ENCODE peak calls at places on chromosomes 11 and 22, in seven cellular contexts. C, P, J, U, N, Q and G are unnamed samples. For H3K27me3 and H3K4me1, the result is how much of the 10 kb centered on the place peaks cover.

GRCh38 chr22:38850941-38851849 is 7.4 kb upstream of the NPTXR start:
- DNase-seq in C (no peak), P (no peak), J (no peak), U (no peak), N (peak), Q (no peak), G (peak)

GRCh38 chr22:37932821-37933578 is 20.4 kb downstream of the C22orf23 start:
- DNase-seq in C (no peak), P (no peak), J (no peak), U (peak), N (no peak), Q (no peak), G (no peak)

GRCh38 chr11:116547571-116547970 is 225.2 kb downstream of the BUD13 start:
- DNase-seq in C (no peak), P (no peak), J (no peak), U (no peak), N (no peak), Q (no peak), G (no peak)

GRCh38 chr22:23035557-23036277 is 34.6 kb upstream of the GNAZ start:
- DNase-seq in C (no peak), P (no peak), J (no peak), U (no peak), N (no peak), Q (no peak), G (no peak)

GRCh38 chr22:41940853-41941765 is 5.8 kb downstream of the CENPM start:
- DNase-seq in C (peak), P (peak), J (peak), U (peak), N (peak), Q (peak), G (peak)

GRCh38 chr11:64438986-64439771 is 80.2 kb downstream of the RPS6KA4 start:
- DNase-seq in C (no peak), P (no peak), J (no peak), U (no peak), N (no peak), Q (no peak), G (no peak)

GRCh38 chr11:35518766-35519165 is 6.7 kb downstream of the PAMR1 start:
- DNase-seq in C (no peak), P (no peak), J (no peak), U (no peak), N (peak), Q (no peak), G (no peak)

GRCh38 chr11:73577496-73577917 is 20.4 kb downstream of the FAM168A start:
- DNase-seq in C (no peak), P (no peak), J (no peak), U (no peak), N (peak), Q (no peak), G (no peak)

GRCh38 chr11:69643646-69644045 is 2.7 kb downstream of the CCND1 start:
- DNase-seq in C (no peak), P (no peak), J (no peak), U (no peak), N (no peak), Q (no peak), G (no peak)
- H3K27me3 ChIP-seq in C (under half), P (under half), J (under half), U (under half), N (under half), Q (under half), G (under half)

DNA sequence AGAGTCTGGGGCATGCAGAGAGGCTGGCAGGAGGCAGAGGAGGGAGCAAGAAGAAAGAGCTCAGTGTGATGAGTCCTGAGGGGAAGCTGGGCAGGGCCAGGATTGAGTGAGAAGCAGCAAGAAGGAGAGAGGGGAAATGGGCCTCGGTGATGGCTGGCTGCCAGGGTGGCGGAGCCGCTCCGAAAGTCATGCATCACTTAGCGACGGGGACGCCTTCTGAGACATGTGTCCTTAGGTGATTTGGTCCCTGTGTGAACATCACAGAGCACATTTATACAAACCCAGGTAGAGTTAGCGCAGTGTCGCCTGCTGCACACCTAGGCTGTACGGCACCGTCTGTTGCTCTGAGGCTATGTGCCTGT is 15.1 kb downstream of the TBC1D22A start:
- DNase-seq in C (no peak), P (peak), J (no peak), U (no peak), N (no peak), Q (peak), G (no peak)
- H3K4me1 ChIP-seq in C (under half), P (half or more), J (half or more), U (under half), N (under half), Q (under half), G (under half)

DNA sequence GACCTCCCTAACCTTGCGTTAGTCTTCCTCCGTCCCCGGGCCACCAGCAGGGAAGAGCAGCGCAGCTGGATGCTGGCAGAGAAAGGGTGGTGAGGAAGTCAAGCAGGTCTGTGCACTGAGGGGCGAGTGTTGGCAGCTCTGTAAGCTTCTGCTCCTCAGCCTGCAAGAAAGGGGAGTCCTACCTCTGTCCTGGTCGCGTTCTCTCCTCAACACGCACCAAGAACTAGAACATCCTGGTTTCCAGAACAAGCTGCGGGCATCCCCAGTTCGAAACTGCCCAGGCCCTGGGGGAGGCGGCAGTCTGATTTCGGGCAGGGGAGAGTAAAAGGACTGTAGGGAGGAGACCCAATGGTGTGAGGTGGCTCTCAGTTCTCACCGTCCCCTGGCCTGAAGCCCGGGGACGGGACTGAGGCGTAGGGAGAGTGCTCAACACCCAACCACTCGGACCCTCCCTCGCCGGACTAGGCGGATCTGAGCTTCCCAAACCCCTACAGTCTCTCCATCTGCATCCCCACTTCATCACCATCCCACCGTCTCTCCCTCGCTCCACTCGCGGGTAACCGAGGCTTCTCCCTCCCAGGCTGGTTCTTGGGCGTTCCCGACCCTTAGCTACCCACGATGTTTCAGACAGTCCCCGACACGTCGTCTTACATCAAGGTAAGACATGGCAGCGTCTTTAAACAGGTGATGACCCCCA is 7.7 kb upstream of the FLI1 start:
- DNase-seq in C (no peak), P (no peak), J (no peak), U (no peak), N (no peak), Q (no peak), G (no peak)
- H3K27me3 ChIP-seq in C (half or more), P (half or more), J (under half), U (under half), N (half or more), Q (under half), G (under half)

GRCh38 chr11:70271635-70271953 is 1.1 kb downstream of the PPFIA1 start:
- DNase-seq in C (no peak), P (no peak), J (no peak), U (no peak), N (no peak), Q (no peak), G (no peak)
- H3K4me1 ChIP-seq in C (under half), P (under half), J (under half), U (under half), N (under half), Q (under half), G (under half)

GRCh38 chr11:46202696-46203391 is 74.6 kb upstream of the CREB3L1 start:
- DNase-seq in C (no peak), P (no peak), J (no peak), U (no peak), N (no peak), Q (no peak), G (no peak)

GRCh38 chr11:46198873-46199250 is 77.6 kb upstream of the PHF21A start:
- DNase-seq in C (no peak), P (no peak), J (no peak), U (no peak), N (no peak), Q (no peak), G (no peak)

GRCh38 chr11:46198245-46198872 is 77.1 kb upstream of the PHF21A start:
- DNase-seq in C (no peak), P (no peak), J (no peak), U (no peak), N (no peak), Q (no peak), G (no peak)

GRCh38 chr11:46202149-46202548 is 75.3 kb upstream of the CREB3L1 start:
- DNase-seq in C (no peak), P (no peak), J (no peak), U (no peak), N (no peak), Q (no peak), G (no peak)

GRCh38 chr11:46200537-46201281 is 76.8 kb upstream of the CREB3L1 start:
- DNase-seq in C (no peak), P (no peak), J (no peak), U (no peak), N (peak), Q (no peak), G (peak)
- H3K27me3 ChIP-seq in C (under half), P (under half), J (under half), U (under half), N (under half), Q (under half), G (under half)

DNA sequence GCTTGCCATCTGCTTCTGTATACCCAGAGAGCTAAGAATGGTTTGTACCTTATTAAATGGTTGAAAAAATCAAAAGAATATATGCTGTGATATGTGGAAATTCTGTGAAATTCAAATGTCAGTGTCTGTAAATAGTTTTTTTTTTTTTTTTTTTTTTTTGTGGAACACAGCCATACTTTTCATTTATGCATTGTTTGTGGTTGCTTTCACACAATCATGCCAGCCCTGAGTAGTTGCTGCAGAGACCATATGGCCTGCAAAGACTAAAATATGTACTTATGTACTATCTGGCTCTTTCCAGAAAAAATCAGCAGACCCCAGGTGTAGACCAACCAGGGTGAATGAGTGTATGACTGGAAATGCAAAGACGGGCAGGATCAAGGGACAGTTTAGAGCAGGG is 98.3 kb downstream of the PTPRJ start:
- DNase-seq in C (no peak), P (no peak), J (no peak), U (no peak), N (peak), Q (no peak), G (no peak)
- H3K4me1 ChIP-seq in C (under half), P (under half), J (under half), U (under half), N (under half), Q (under half), G (under half)

GRCh38 chr22:32430352-32430751 is 18.3 kb upstream of the RTCB start:
- DNase-seq in C (no peak), P (no peak), J (no peak), U (no peak), N (no peak), Q (no peak), G (no peak)

GRCh38 chr22:32421484-32421883 is 9.4 kb upstream of the RTCB start:
- DNase-seq in C (no peak), P (no peak), J (no peak), U (no peak), N (no peak), Q (no peak), G (no peak)

GRCh38 chr22:32423664-32424063 is 11.6 kb upstream of the RTCB start:
- DNase-seq in C (no peak), P (no peak), J (no peak), U (no peak), N (no peak), Q (no peak), G (no peak)

GRCh38 chr22:32422062-32422461 is 10.0 kb upstream of the RTCB start:
- DNase-seq in C (no peak), P (no peak), J (no peak), U (no peak), N (no peak), Q (no peak), G (no peak)

GRCh38 chr22:32426881-32427280 is 14.8 kb upstream of the RTCB start:
- DNase-seq in C (no peak), P (no peak), J (no peak), U (no peak), N (no peak), Q (no peak), G (no peak)
- H3K27me3 ChIP-seq in C (under half), P (under half), J (under half), U (under half), N (under half), Q (under half), G (under half)

GRCh38 chr11:67668191-67668551 is 6.3 kb downstream of the ALDH3B2 start:
- DNase-seq in C (no peak), P (no peak), J (no peak), U (no peak), N (no peak), Q (no peak), G (no peak)

GRCh38 chr11:67673358-67673757 is 1.1 kb downstream of the ALDH3B2 start:
- DNase-seq in C (no peak), P (no peak), J (no peak), U (no peak), N (no peak), Q (no peak), G (no peak)

GRCh38 chr11:67667490-67668190 is 6.8 kb downstream of the ALDH3B2 start:
- DNase-seq in C (no peak), P (no peak), J (no peak), U (no peak), N (no peak), Q (no peak), G (no peak)

GRCh38 chr11:67671211-67671520 is 3.3 kb downstream of the ALDH3B2 start:
- DNase-seq in C (no peak), P (no peak), J (no peak), U (no peak), N (no peak), Q (no peak), G (no peak)

GRCh38 chr11:67670316-67671210 is 3.9 kb downstream of the ALDH3B2 start:
- DNase-seq in C (no peak), P (no peak), J (no peak), U (no peak), N (no peak), Q (no peak), G (no peak)
- H3K4me1 ChIP-seq in C (under half), P (under half), J (under half), U (under half), N (under half), Q (under half), G (under half)

DNA sequence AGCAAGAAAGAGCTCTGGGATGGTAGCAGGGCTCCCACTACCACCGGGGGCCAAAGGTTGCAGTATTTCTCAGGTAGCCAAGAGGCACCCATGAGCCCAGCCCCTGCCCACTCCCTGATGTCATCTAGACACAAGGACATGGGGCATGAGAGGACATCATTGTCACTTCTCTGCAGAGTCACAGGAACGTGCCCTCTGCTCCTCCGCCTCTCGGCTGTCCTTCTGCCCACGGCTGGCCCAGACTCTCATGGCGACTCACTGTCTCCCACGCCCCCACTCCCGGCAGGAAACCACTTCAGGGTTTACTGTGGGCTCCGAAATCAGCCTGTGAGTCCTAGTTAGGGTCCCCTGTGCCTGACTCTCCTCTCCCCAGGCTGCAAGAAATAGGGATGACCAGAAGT is 1.8 kb upstream of the GAL start:
- DNase-seq in C (no peak), P (no peak), J (no peak), U (no peak), N (no peak), Q (no peak), G (no peak)
- H3K27me3 ChIP-seq in C (under half), P (under half), J (under half), U (under half), N (under half), Q (under half), G (under half)